ENCODE peak calls at places on chromosome 2, in five cellular contexts. One of them, this sample, is unnamed.

GRCh38 chr2:216023055-216023648 is 9.8 kb upstream of the MREG start:
- DNase-seq in type B pancreatic cell: no peak
- DNase-seq in activated B cell treated with CpG ODN at 0.5 μM for 24 hours: no peak
- DNase-seq in A549: peak
- DNase-seq in OCI-LY7: peak
- DNase-seq in this sample: peak

GRCh38 chr2:88493481-88493880 is 41.0 kb upstream of the FOXI3 start:
- DNase-seq in A549: no peak
- DNase-seq in OCI-LY7: no peak
- DNase-seq in activated B cell treated with CpG ODN at 0.5 μM for 24 hours: no peak
- DNase-seq in type B pancreatic cell: no peak
- DNase-seq in this sample: no peak

GRCh38 chr2:205323929-205324328 is 358.4 kb upstream of the NRP2 start:
- DNase-seq in OCI-LY7: peak
- DNase-seq in type B pancreatic cell: no peak
- DNase-seq in activated B cell treated with CpG ODN at 0.5 μM for 24 hours: no peak
- DNase-seq in A549: no peak
- DNase-seq in this sample: no peak

GRCh38 chr2:170822885-170823799 is 6.5 kb downstream of the GAD1 start:
- DNase-seq in activated B cell treated with CpG ODN at 0.5 μM for 24 hours: no peak
- DNase-seq in type B pancreatic cell: no peak
- DNase-seq in OCI-LY7: no peak
- DNase-seq in A549: no peak
- DNase-seq in this sample: no peak

GRCh38 chr2:219112651-219113338 is 47.8 kb downstream of the NHEJ1 start:
- DNase-seq in activated B cell treated with CpG ODN at 0.5 μM for 24 hours: no peak
- DNase-seq in A549: no peak
- DNase-seq in OCI-LY7: no peak
- DNase-seq in type B pancreatic cell: no peak
- DNase-seq in this sample: no peak

GRCh38 chr2:150507071-150507470 is 19.6 kb upstream of the RND3 start:
- DNase-seq in activated B cell treated with CpG ODN at 0.5 μM for 24 hours: no peak
- DNase-seq in A549: no peak
- DNase-seq in type B pancreatic cell: no peak
- DNase-seq in OCI-LY7: no peak
- DNase-seq in this sample: no peak

GRCh38 chr2:64108842-64109241 is 35.4 kb downstream of the PELI1 start:
- DNase-seq in type B pancreatic cell: no peak
- DNase-seq in activated B cell treated with CpG ODN at 0.5 μM for 24 hours: no peak
- DNase-seq in A549: no peak
- DNase-seq in OCI-LY7: no peak
- DNase-seq in this sample: no peak

GRCh38 chr2:230170532-230170931 is 49.3 kb downstream of the SP110 start:
- DNase-seq in activated B cell treated with CpG ODN at 0.5 μM for 24 hours: no peak
- DNase-seq in OCI-LY7: no peak
- DNase-seq in A549: no peak
- DNase-seq in type B pancreatic cell: no peak
- DNase-seq in this sample: no peak

GRCh38 chr2:233728723-233729301 is at the start of gene UGT1A3:
- DNase-seq in type B pancreatic cell: no peak
- DNase-seq in A549: no peak
- DNase-seq in OCI-LY7: no peak
- DNase-seq in activated B cell treated with CpG ODN at 0.5 μM for 24 hours: no peak
- DNase-seq in this sample: no peak

GRCh38 chr2:136863874-136864273 is 98.5 kb downstream of the THSD7B start:
- DNase-seq in A549: no peak
- DNase-seq in OCI-LY7: no peak
- DNase-seq in type B pancreatic cell: no peak
- DNase-seq in activated B cell treated with CpG ODN at 0.5 μM for 24 hours: no peak
- DNase-seq in this sample: no peak

GRCh38 chr2:39437522-39438296 is 624 bp upstream of the MAP4K3 start:
- DNase-seq in OCI-LY7: peak
- DNase-seq in activated B cell treated with CpG ODN at 0.5 μM for 24 hours: peak
- DNase-seq in type B pancreatic cell: no peak
- DNase-seq in A549: peak
- DNase-seq in this sample: no peak

GRCh38 chr2:12504443-12504842 is 212.3 kb upstream of the TRIB2 start:
- DNase-seq in type B pancreatic cell: no peak
- DNase-seq in activated B cell treated with CpG ODN at 0.5 μM for 24 hours: no peak
- DNase-seq in A549: no peak
- DNase-seq in OCI-LY7: no peak
- DNase-seq in this sample: no peak

GRCh38 chr2:96800762-96801463 is 15.2 kb upstream of the CNNM3 start:
- DNase-seq in OCI-LY7: peak
- DNase-seq in A549: peak
- DNase-seq in type B pancreatic cell: peak
- DNase-seq in activated B cell treated with CpG ODN at 0.5 μM for 24 hours: peak
- DNase-seq in this sample: peak

GRCh38 chr2:54429811-54430600 is 26.1 kb upstream of the SPTBN1 start:
- DNase-seq in type B pancreatic cell: no peak
- DNase-seq in OCI-LY7: peak
- DNase-seq in activated B cell treated with CpG ODN at 0.5 μM for 24 hours: no peak
- DNase-seq in A549: no peak
- DNase-seq in this sample: peak

GRCh38 chr2:121161272-121161671 is 123.7 kb downstream of the TFCP2L1 start:
- DNase-seq in type B pancreatic cell: no peak
- DNase-seq in OCI-LY7: no peak
- DNase-seq in activated B cell treated with CpG ODN at 0.5 μM for 24 hours: no peak
- DNase-seq in A549: no peak
- DNase-seq in this sample: no peak

GRCh38 chr2:120441744-120442471 is 96.0 kb downstream of the INHBB start:
- DNase-seq in type B pancreatic cell: no peak
- DNase-seq in A549: no peak
- DNase-seq in OCI-LY7: no peak
- DNase-seq in activated B cell treated with CpG ODN at 0.5 μM for 24 hours: no peak
- DNase-seq in this sample: peak

GRCh38 chr2:231621051-231621879 is 28.6 kb downstream of the TEX44 start:
- DNase-seq in type B pancreatic cell: peak
- DNase-seq in OCI-LY7: no peak
- DNase-seq in activated B cell treated with CpG ODN at 0.5 μM for 24 hours: no peak
- DNase-seq in A549: no peak
- DNase-seq in this sample: peak

GRCh38 chr2:110948027-110948687 is 172.6 kb upstream of the BCL2L11 start:
- DNase-seq in activated B cell treated with CpG ODN at 0.5 μM for 24 hours: no peak
- DNase-seq in type B pancreatic cell: no peak
- DNase-seq in A549: no peak
- DNase-seq in OCI-LY7: no peak
- DNase-seq in this sample: no peak

GRCh38 chr2:20189299-20189931 is 35.5 kb downstream of the SDC1 start:
- DNase-seq in activated B cell treated with CpG ODN at 0.5 μM for 24 hours: no peak
- DNase-seq in type B pancreatic cell: no peak
- DNase-seq in OCI-LY7: no peak
- DNase-seq in A549: no peak
- DNase-seq in this sample: no peak

GRCh38 chr2:20191714-20192569 is 33.0 kb downstream of the SDC1 start:
- DNase-seq in activated B cell treated with CpG ODN at 0.5 μM for 24 hours: no peak
- DNase-seq in OCI-LY7: no peak
- DNase-seq in A549: no peak
- DNase-seq in type B pancreatic cell: no peak
- DNase-seq in this sample: no peak

GRCh38 chr2:20190170-20190569 is 34.8 kb downstream of the SDC1 start:
- DNase-seq in activated B cell treated with CpG ODN at 0.5 μM for 24 hours: no peak
- DNase-seq in A549: no peak
- DNase-seq in type B pancreatic cell: no peak
- DNase-seq in OCI-LY7: no peak
- DNase-seq in this sample: no peak

GRCh38 chr2:20192781-20193180 is 32.1 kb downstream of the SDC1 start:
- DNase-seq in OCI-LY7: no peak
- DNase-seq in activated B cell treated with CpG ODN at 0.5 μM for 24 hours: no peak
- DNase-seq in type B pancreatic cell: no peak
- DNase-seq in A549: no peak
- DNase-seq in this sample: no peak

DNA sequence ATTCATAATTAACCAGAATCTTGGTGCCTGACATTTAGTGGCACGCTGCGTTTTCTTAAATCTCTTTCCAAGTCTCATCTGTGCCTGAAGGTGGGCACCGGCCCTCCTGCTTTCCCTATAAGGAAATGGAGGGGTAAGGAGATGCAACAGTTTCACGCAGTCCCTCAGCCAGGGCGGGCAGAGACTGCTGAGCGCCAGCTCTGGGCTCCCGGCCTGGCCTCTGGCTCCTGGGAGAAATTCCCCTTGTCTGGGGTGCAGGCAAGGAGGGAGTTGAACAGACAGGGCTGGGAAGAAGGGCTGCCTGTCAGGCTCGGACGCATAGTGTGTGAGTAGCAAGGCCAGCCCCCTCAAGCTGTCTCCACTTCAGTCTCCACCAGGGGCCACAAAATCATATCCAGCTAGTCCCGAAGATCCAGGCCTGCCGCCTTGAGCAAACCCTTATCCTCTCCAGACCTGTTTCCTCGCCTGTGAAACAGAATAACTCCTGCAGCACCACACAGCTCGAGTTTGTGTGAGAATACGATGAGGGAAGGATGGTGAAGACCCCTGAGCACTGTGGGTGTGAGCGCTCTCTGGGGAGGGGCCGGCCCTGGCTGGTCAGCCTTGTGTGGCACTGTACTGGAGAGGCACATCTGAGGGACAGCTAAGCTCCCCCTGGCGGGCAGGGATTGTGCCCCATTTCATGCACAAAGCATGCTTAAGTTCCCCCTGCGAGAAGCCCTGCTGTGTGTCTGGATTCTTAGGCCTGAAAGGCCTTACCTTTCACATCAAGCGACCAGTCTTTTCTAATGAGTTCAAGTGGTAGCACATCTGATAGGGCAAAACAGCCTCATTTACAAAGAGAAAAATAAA is 33.8 kb downstream of the SDC1 start:
- DNase-seq in A549: peak
- DNase-seq in OCI-LY7: peak
- DNase-seq in activated B cell treated with CpG ODN at 0.5 μM for 24 hours: no peak
- DNase-seq in type B pancreatic cell: no peak
- DNase-seq in this sample: peak
- TF ChIP-seq CTCF in A549: peak
- TF ChIP-seq CTCF in OCI-LY7: peak
- TF ChIP-seq CTCF in activated B cell treated with CpG ODN at 0.5 μM for 24 hours: no peak
- TF ChIP-seq CTCF in type B pancreatic cell: peak
- TF ChIP-seq CTCF in this sample: no peak

GRCh38 chr2:156334496-156335478 is 2.3 kb upstream of the NR4A2 start:
- DNase-seq in OCI-LY7: peak
- DNase-seq in activated B cell treated with CpG ODN at 0.5 μM for 24 hours: peak
- DNase-seq in A549: peak
- DNase-seq in type B pancreatic cell: no peak
- DNase-seq in this sample: peak
- TF ChIP-seq CTCF in OCI-LY7: no peak
- TF ChIP-seq CTCF in activated B cell treated with CpG ODN at 0.5 μM for 24 hours: no peak
- TF ChIP-seq CTCF in A549: no peak
- TF ChIP-seq CTCF in type B pancreatic cell: no peak
- TF ChIP-seq CTCF in this sample: no peak

DNA sequence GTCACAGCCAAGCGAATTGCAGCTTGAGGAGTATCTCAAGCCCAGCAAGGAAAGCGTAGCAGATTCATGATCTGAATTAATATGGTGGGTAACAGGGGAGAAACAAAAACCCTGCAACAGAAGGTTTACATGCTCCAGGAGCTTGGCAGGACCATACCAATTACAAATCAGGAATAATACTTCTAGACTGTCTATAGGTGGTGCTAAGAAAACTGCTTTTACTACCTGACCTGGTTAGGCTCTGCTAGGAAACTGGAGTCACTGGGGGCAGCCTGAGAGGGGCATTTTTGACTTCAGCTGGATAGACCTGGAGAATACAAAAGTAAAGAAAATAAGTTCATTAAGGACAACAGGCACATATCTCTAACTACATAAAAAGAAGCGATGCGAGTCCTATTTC is 24.6 kb upstream of the SPOPL start:
- DNase-seq in A549: no peak
- DNase-seq in type B pancreatic cell: no peak
- DNase-seq in activated B cell treated with CpG ODN at 0.5 μM for 24 hours: no peak
- DNase-seq in OCI-LY7: peak
- DNase-seq in this sample: no peak
- TF ChIP-seq CTCF in A549: no peak
- TF ChIP-seq CTCF in type B pancreatic cell: no peak
- TF ChIP-seq CTCF in activated B cell treated with CpG ODN at 0.5 μM for 24 hours: no peak
- TF ChIP-seq CTCF in OCI-LY7: peak
- TF ChIP-seq CTCF in this sample: no peak

DNA sequence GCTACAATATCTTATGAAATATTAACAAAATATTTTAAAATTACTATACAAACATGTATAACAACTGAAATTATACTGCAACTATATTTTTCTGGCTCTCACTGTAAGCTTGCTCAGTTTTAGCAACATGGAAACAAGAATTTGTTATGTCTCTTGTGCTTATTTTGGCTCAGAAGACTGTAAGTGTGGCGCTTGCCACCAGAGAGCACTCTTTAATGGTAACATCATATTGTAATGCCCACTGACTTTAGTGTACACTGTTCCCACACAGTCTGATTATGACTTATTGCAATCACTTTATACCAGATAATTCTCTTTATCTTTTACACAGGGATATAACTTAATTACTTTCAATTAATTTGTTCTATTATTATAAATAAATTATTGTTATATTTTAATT is 1500.6 kb upstream of the TMEFF2 start:
- DNase-seq in activated B cell treated with CpG ODN at 0.5 μM for 24 hours: no peak
- DNase-seq in A549: no peak
- DNase-seq in type B pancreatic cell: no peak
- DNase-seq in OCI-LY7: peak
- DNase-seq in this sample: no peak
- TF ChIP-seq CTCF in activated B cell treated with CpG ODN at 0.5 μM for 24 hours: no peak
- TF ChIP-seq CTCF in A549: peak
- TF ChIP-seq CTCF in type B pancreatic cell: peak
- TF ChIP-seq CTCF in OCI-LY7: peak
- TF ChIP-seq CTCF in this sample: no peak

DNA sequence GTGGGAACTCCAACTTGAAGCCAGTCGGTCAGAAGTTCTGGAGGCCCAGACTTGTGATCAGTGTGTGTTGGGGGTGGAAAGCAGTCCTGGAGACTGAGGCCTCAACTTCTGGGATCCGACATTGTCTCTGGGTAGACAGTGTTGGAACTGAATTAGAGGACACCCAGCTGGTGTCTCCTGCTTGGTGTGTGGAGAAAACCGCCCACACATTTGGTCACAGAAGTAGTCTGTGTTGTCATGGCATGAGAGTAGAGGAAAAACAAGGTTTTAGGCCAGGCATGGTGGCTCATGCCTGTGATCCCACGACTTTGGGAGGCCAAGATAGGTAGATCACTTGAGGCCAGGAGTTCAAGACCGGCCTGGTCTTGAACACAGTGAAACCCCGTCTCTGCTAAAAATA is 51.5 kb downstream of the PUM2 start:
- DNase-seq in type B pancreatic cell: no peak
- DNase-seq in activated B cell treated with CpG ODN at 0.5 μM for 24 hours: no peak
- DNase-seq in OCI-LY7: no peak
- DNase-seq in A549: no peak
- DNase-seq in this sample: no peak
- TF ChIP-seq CTCF in type B pancreatic cell: no peak
- TF ChIP-seq CTCF in activated B cell treated with CpG ODN at 0.5 μM for 24 hours: no peak
- TF ChIP-seq CTCF in OCI-LY7: no peak
- TF ChIP-seq CTCF in A549: no peak
- TF ChIP-seq CTCF in this sample: no peak

DNA sequence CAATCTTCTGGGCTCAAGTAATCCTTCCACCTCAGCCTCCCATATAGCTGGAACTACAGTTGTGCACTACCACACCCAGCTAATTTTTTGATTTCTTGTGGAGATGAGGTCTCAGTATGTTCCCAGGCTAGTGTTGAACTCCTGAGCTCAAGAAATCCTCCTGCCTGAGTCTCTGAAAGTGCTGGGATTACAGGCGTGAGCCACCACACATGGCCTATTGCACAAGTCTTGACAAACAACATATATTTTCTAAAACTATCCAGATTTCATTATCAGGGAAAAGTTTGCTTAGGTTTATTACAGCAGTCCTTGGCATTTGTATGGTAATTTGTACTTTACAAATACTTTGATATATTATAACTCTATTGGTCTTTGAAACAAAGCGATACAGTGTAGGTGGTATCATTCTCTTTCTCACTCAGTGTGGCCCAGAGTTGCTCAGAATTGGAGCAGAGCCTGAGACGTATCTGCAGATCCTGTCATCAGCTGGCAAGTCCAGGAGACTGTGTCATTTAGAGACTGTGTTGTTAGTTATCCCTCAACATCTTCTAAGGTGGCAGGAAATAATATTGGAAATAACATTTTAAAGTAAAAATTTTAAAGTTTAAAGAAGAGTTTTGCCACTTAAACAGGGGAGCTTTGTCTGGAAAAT is 41.4 kb downstream of the PDK1 start:
- DNase-seq in A549: no peak
- DNase-seq in OCI-LY7: no peak
- DNase-seq in activated B cell treated with CpG ODN at 0.5 μM for 24 hours: no peak
- DNase-seq in type B pancreatic cell: no peak
- DNase-seq in this sample: no peak
- TF ChIP-seq CTCF in A549: no peak
- TF ChIP-seq CTCF in OCI-LY7: no peak
- TF ChIP-seq CTCF in activated B cell treated with CpG ODN at 0.5 μM for 24 hours: no peak
- TF ChIP-seq CTCF in type B pancreatic cell: no peak
- TF ChIP-seq CTCF in this sample: no peak

This sample was measured in endothelial cell.